ENCODE peak calls at places on chromosome 9, in nine cellular contexts. One of them, this sample, is unnamed.

GRCh38 chr9:20188616-20189212 is 399.9 kb upstream of the SLC24A2 start:
- DNase-seq in T-helper 17 cell: no peak
- DNase-seq in stimulated activated CD8-positive, alpha-beta memory T cell treated with anti-CD3 and anti-CD28 coated beads, Interleukin-7, amount 100 ng/mL, for 24 hours: no peak
- DNase-seq in stimulated activated naive CD4-positive, alpha-beta T cell: no peak
- DNase-seq in activated CD4-positive, alpha-beta memory T cell treated with anti-CD3 and anti-CD28 coated beads, Interleukin-2, amount 10 ng/mL, durations not matched to agents 7 days and 5 days: no peak
- DNase-seq in C1 segment of cervical spinal cord: no peak
- DNase-seq in cardiac fibroblast: no peak
- DNase-seq in GM23248: no peak
- DNase-seq in progenitor cell of endocrine pancreas: no peak
- DNase-seq in this sample: no peak

GRCh38 chr9:107739601-107740082 is 250.1 kb upstream of the KLF4 start:
- DNase-seq in T-helper 17 cell: no peak
- DNase-seq in stimulated activated CD8-positive, alpha-beta memory T cell treated with anti-CD3 and anti-CD28 coated beads, Interleukin-7, amount 100 ng/mL, for 24 hours: no peak
- DNase-seq in stimulated activated naive CD4-positive, alpha-beta T cell: no peak
- DNase-seq in activated CD4-positive, alpha-beta memory T cell treated with anti-CD3 and anti-CD28 coated beads, Interleukin-2, amount 10 ng/mL, durations not matched to agents 7 days and 5 days: no peak
- DNase-seq in C1 segment of cervical spinal cord: no peak
- DNase-seq in cardiac fibroblast: peak
- DNase-seq in GM23248: peak
- DNase-seq in progenitor cell of endocrine pancreas: no peak
- DNase-seq in this sample: no peak

GRCh38 chr9:110575952-110576351 is 3.6 kb downstream of the SVEP1 start:
- DNase-seq in T-helper 17 cell: no peak
- DNase-seq in stimulated activated CD8-positive, alpha-beta memory T cell treated with anti-CD3 and anti-CD28 coated beads, Interleukin-7, amount 100 ng/mL, for 24 hours: no peak
- DNase-seq in stimulated activated naive CD4-positive, alpha-beta T cell: no peak
- DNase-seq in activated CD4-positive, alpha-beta memory T cell treated with anti-CD3 and anti-CD28 coated beads, Interleukin-2, amount 10 ng/mL, durations not matched to agents 7 days and 5 days: no peak
- DNase-seq in C1 segment of cervical spinal cord: no peak
- DNase-seq in cardiac fibroblast: peak
- DNase-seq in GM23248: no peak
- DNase-seq in progenitor cell of endocrine pancreas: no peak
- DNase-seq in this sample: no peak

GRCh38 chr9:31799953-31800609 is 584.4 kb upstream of the ACO1 start:
- DNase-seq in T-helper 17 cell: no peak
- DNase-seq in stimulated activated CD8-positive, alpha-beta memory T cell treated with anti-CD3 and anti-CD28 coated beads, Interleukin-7, amount 100 ng/mL, for 24 hours: no peak
- DNase-seq in stimulated activated naive CD4-positive, alpha-beta T cell: no peak
- DNase-seq in activated CD4-positive, alpha-beta memory T cell treated with anti-CD3 and anti-CD28 coated beads, Interleukin-2, amount 10 ng/mL, durations not matched to agents 7 days and 5 days: no peak
- DNase-seq in C1 segment of cervical spinal cord: no peak
- DNase-seq in cardiac fibroblast: peak
- DNase-seq in GM23248: peak
- DNase-seq in progenitor cell of endocrine pancreas: no peak
- DNase-seq in this sample: no peak

GRCh38 chr9:116549061-116549664 is 137.9 kb upstream of the TRIM32 start:
- DNase-seq in T-helper 17 cell: no peak
- DNase-seq in stimulated activated CD8-positive, alpha-beta memory T cell treated with anti-CD3 and anti-CD28 coated beads, Interleukin-7, amount 100 ng/mL, for 24 hours: no peak
- DNase-seq in stimulated activated naive CD4-positive, alpha-beta T cell: no peak
- DNase-seq in activated CD4-positive, alpha-beta memory T cell treated with anti-CD3 and anti-CD28 coated beads, Interleukin-2, amount 10 ng/mL, durations not matched to agents 7 days and 5 days: no peak
- DNase-seq in C1 segment of cervical spinal cord: peak
- DNase-seq in cardiac fibroblast: peak
- DNase-seq in GM23248: peak
- DNase-seq in progenitor cell of endocrine pancreas: no peak
- DNase-seq in this sample: no peak

GRCh38 chr9:92489209-92489608 is 6.9 kb upstream of the ASPN start:
- DNase-seq in T-helper 17 cell: no peak
- DNase-seq in stimulated activated CD8-positive, alpha-beta memory T cell treated with anti-CD3 and anti-CD28 coated beads, Interleukin-7, amount 100 ng/mL, for 24 hours: no peak
- DNase-seq in stimulated activated naive CD4-positive, alpha-beta T cell: no peak
- DNase-seq in activated CD4-positive, alpha-beta memory T cell treated with anti-CD3 and anti-CD28 coated beads, Interleukin-2, amount 10 ng/mL, durations not matched to agents 7 days and 5 days: no peak
- DNase-seq in C1 segment of cervical spinal cord: no peak
- DNase-seq in cardiac fibroblast: peak
- DNase-seq in GM23248: peak
- DNase-seq in progenitor cell of endocrine pancreas: no peak
- DNase-seq in this sample: no peak

GRCh38 chr9:27714388-27714787 is 141.1 kb upstream of the C9orf72 start:
- DNase-seq in T-helper 17 cell: no peak
- DNase-seq in stimulated activated CD8-positive, alpha-beta memory T cell treated with anti-CD3 and anti-CD28 coated beads, Interleukin-7, amount 100 ng/mL, for 24 hours: no peak
- DNase-seq in stimulated activated naive CD4-positive, alpha-beta T cell: no peak
- DNase-seq in activated CD4-positive, alpha-beta memory T cell treated with anti-CD3 and anti-CD28 coated beads, Interleukin-2, amount 10 ng/mL, durations not matched to agents 7 days and 5 days: no peak
- DNase-seq in C1 segment of cervical spinal cord: no peak
- DNase-seq in cardiac fibroblast: no peak
- DNase-seq in GM23248: no peak
- DNase-seq in progenitor cell of endocrine pancreas: no peak
- DNase-seq in this sample: no peak

GRCh38 chr9:79975471-79976316 is 403.9 kb downstream of the TLE4 start:
- DNase-seq in T-helper 17 cell: no peak
- DNase-seq in stimulated activated CD8-positive, alpha-beta memory T cell treated with anti-CD3 and anti-CD28 coated beads, Interleukin-7, amount 100 ng/mL, for 24 hours: no peak
- DNase-seq in stimulated activated naive CD4-positive, alpha-beta T cell: no peak
- DNase-seq in activated CD4-positive, alpha-beta memory T cell treated with anti-CD3 and anti-CD28 coated beads, Interleukin-2, amount 10 ng/mL, durations not matched to agents 7 days and 5 days: no peak
- DNase-seq in C1 segment of cervical spinal cord: no peak
- DNase-seq in cardiac fibroblast: no peak
- DNase-seq in GM23248: no peak
- DNase-seq in progenitor cell of endocrine pancreas: no peak
- DNase-seq in this sample: peak

GRCh38 chr9:106104887-106105286 is 410.5 kb downstream of the TMEM38B start:
- DNase-seq in T-helper 17 cell: no peak
- DNase-seq in stimulated activated CD8-positive, alpha-beta memory T cell treated with anti-CD3 and anti-CD28 coated beads, Interleukin-7, amount 100 ng/mL, for 24 hours: no peak
- DNase-seq in stimulated activated naive CD4-positive, alpha-beta T cell: no peak
- DNase-seq in activated CD4-positive, alpha-beta memory T cell treated with anti-CD3 and anti-CD28 coated beads, Interleukin-2, amount 10 ng/mL, durations not matched to agents 7 days and 5 days: no peak
- DNase-seq in C1 segment of cervical spinal cord: no peak
- DNase-seq in cardiac fibroblast: no peak
- DNase-seq in GM23248: no peak
- DNase-seq in progenitor cell of endocrine pancreas: no peak
- DNase-seq in this sample: no peak

GRCh38 chr9:111598730-111599091 is 736 bp downstream of the PTGR1 start:
- DNase-seq in T-helper 17 cell: no peak
- DNase-seq in stimulated activated CD8-positive, alpha-beta memory T cell treated with anti-CD3 and anti-CD28 coated beads, Interleukin-7, amount 100 ng/mL, for 24 hours: no peak
- DNase-seq in stimulated activated naive CD4-positive, alpha-beta T cell: no peak
- DNase-seq in activated CD4-positive, alpha-beta memory T cell treated with anti-CD3 and anti-CD28 coated beads, Interleukin-2, amount 10 ng/mL, durations not matched to agents 7 days and 5 days: peak
- DNase-seq in C1 segment of cervical spinal cord: no peak
- DNase-seq in cardiac fibroblast: peak
- DNase-seq in GM23248: peak
- DNase-seq in progenitor cell of endocrine pancreas: no peak
- DNase-seq in this sample: no peak

GRCh38 chr9:123034881-123035465 is 1.5 kb downstream of the GPR21 start:
- DNase-seq in T-helper 17 cell: no peak
- DNase-seq in stimulated activated CD8-positive, alpha-beta memory T cell treated with anti-CD3 and anti-CD28 coated beads, Interleukin-7, amount 100 ng/mL, for 24 hours: no peak
- DNase-seq in stimulated activated naive CD4-positive, alpha-beta T cell: no peak
- DNase-seq in activated CD4-positive, alpha-beta memory T cell treated with anti-CD3 and anti-CD28 coated beads, Interleukin-2, amount 10 ng/mL, durations not matched to agents 7 days and 5 days: no peak
- DNase-seq in C1 segment of cervical spinal cord: no peak
- DNase-seq in cardiac fibroblast: no peak
- DNase-seq in GM23248: no peak
- DNase-seq in progenitor cell of endocrine pancreas: no peak
- DNase-seq in this sample: no peak